ENCODE peak calls at places on chromosome 5, in eight cellular contexts. One of them, this sample, is unnamed.

GRCh38 chr5:138282918-138283742 is 8.7 kb upstream of the GFRA3 start:
- DNase-seq in pancreas: peak; percentile 24
- DNase-seq in H9: peak; percentile 70
- DNase-seq in tibial nerve: peak; percentile 36
- DNase-seq in CD4-positive, alpha-beta T cell: no peak
- DNase-seq in IMR-90: peak; percentile 67
- DNase-seq in HepG2: peak; percentile 68
- DNase-seq in left ventricle myocardium inferior: peak; percentile 20
- DNase-seq in this sample: no peak

GRCh38 chr5:148585988-148586387 is 68.3 kb downstream of the HTR4 start:
- DNase-seq in pancreas: no peak
- DNase-seq in H9: no peak
- DNase-seq in tibial nerve: no peak
- DNase-seq in CD4-positive, alpha-beta T cell: no peak
- DNase-seq in IMR-90: no peak
- DNase-seq in HepG2: no peak
- DNase-seq in left ventricle myocardium inferior: no peak
- DNase-seq in this sample: no peak

GRCh38 chr5:68872088-68872842 is 221.5 kb upstream of the SLC30A5 start:
- DNase-seq in pancreas: no peak
- DNase-seq in H9: no peak
- DNase-seq in tibial nerve: no peak
- DNase-seq in CD4-positive, alpha-beta T cell: no peak
- DNase-seq in IMR-90: no peak
- DNase-seq in HepG2: no peak
- DNase-seq in left ventricle myocardium inferior: no peak
- DNase-seq in this sample: no peak

GRCh38 chr5:164354138-164354751 is 848.8 kb downstream of the MAT2B start:
- DNase-seq in pancreas: no peak
- DNase-seq in H9: no peak
- DNase-seq in tibial nerve: no peak
- DNase-seq in CD4-positive, alpha-beta T cell: no peak
- DNase-seq in IMR-90: no peak
- DNase-seq in HepG2: no peak
- DNase-seq in left ventricle myocardium inferior: no peak
- DNase-seq in this sample: no peak

GRCh38 chr5:136108131-136108739 is 24.4 kb upstream of the SMAD5 start:
- DNase-seq in pancreas: no peak
- DNase-seq in H9: no peak
- DNase-seq in tibial nerve: no peak
- DNase-seq in CD4-positive, alpha-beta T cell: no peak
- DNase-seq in IMR-90: no peak
- DNase-seq in HepG2: no peak
- DNase-seq in left ventricle myocardium inferior: no peak
- DNase-seq in this sample: no peak

GRCh38 chr5:168329302-168329701 is 37.9 kb downstream of the WWC1 start:
- DNase-seq in pancreas: no peak
- DNase-seq in H9: peak; percentile 24
- DNase-seq in tibial nerve: no peak
- DNase-seq in CD4-positive, alpha-beta T cell: no peak
- DNase-seq in IMR-90: peak; percentile 35
- DNase-seq in HepG2: peak; percentile 29
- DNase-seq in left ventricle myocardium inferior: no peak
- DNase-seq in this sample: no peak

GRCh38 chr5:141846031-141846430 is 32.2 kb downstream of the PCDH1 start:
- DNase-seq in pancreas: no peak
- DNase-seq in H9: peak; percentile 65
- DNase-seq in tibial nerve: no peak
- DNase-seq in CD4-positive, alpha-beta T cell: no peak
- DNase-seq in IMR-90: peak; percentile 85
- DNase-seq in HepG2: no peak
- DNase-seq in left ventricle myocardium inferior: no peak
- DNase-seq in this sample: no peak

GRCh38 chr5:55421074-55421529 is 113.3 kb downstream of the MTREX start:
- DNase-seq in pancreas: no peak
- DNase-seq in H9: no peak
- DNase-seq in tibial nerve: no peak
- DNase-seq in CD4-positive, alpha-beta T cell: no peak
- DNase-seq in IMR-90: peak; percentile 63
- DNase-seq in HepG2: no peak
- DNase-seq in left ventricle myocardium inferior: no peak
- DNase-seq in this sample: no peak

GRCh38 chr5:124411089-124411488 is 335.4 kb downstream of the ZNF608 start:
- DNase-seq in pancreas: no peak
- DNase-seq in H9: no peak
- DNase-seq in tibial nerve: no peak
- DNase-seq in CD4-positive, alpha-beta T cell: no peak
- DNase-seq in IMR-90: peak; percentile 44
- DNase-seq in HepG2: no peak
- DNase-seq in left ventricle myocardium inferior: no peak
- DNase-seq in this sample: no peak

GRCh38 chr5:93602261-93603149 is 19.5 kb downstream of the NR2F1 start:
- DNase-seq in pancreas: no peak
- DNase-seq in H9: peak; percentile 71
- DNase-seq in tibial nerve: no peak
- DNase-seq in CD4-positive, alpha-beta T cell: no peak
- DNase-seq in IMR-90: peak; percentile 33
- DNase-seq in HepG2: no peak
- DNase-seq in left ventricle myocardium inferior: no peak
- DNase-seq in this sample: no peak

GRCh38 chr5:17785774-17786173 is 151.5 kb downstream of the TAF11L14 start:
- DNase-seq in pancreas: no peak
- DNase-seq in H9: peak; percentile 47
- DNase-seq in tibial nerve: no peak
- DNase-seq in CD4-positive, alpha-beta T cell: no peak
- DNase-seq in IMR-90: no peak
- DNase-seq in HepG2: no peak
- DNase-seq in left ventricle myocardium inferior: no peak
- DNase-seq in this sample: no peak

GRCh38 chr5:90898330-90899013 is 339.9 kb downstream of the ADGRV1 start:
- DNase-seq in pancreas: no peak
- DNase-seq in H9: no peak
- DNase-seq in tibial nerve: no peak
- DNase-seq in CD4-positive, alpha-beta T cell: no peak
- DNase-seq in IMR-90: peak; percentile 8
- DNase-seq in HepG2: no peak
- DNase-seq in left ventricle myocardium inferior: no peak
- DNase-seq in this sample: no peak

GRCh38 chr5:149804478-149805450 is 74.7 kb downstream of the PPARGC1B start:
- DNase-seq in pancreas: no peak
- DNase-seq in H9: no peak
- DNase-seq in tibial nerve: no peak
- DNase-seq in CD4-positive, alpha-beta T cell: no peak
- DNase-seq in IMR-90: no peak
- DNase-seq in HepG2: no peak
- DNase-seq in left ventricle myocardium inferior: no peak
- DNase-seq in this sample: no peak

GRCh38 chr5:172383231-172383802 is 71.0 kb downstream of the SH3PXD2B start:
- DNase-seq in pancreas: peak; percentile 59
- DNase-seq in H9: no peak
- DNase-seq in tibial nerve: no peak
- DNase-seq in CD4-positive, alpha-beta T cell: no peak
- DNase-seq in IMR-90: peak; percentile 81
- DNase-seq in HepG2: peak; percentile 92
- DNase-seq in left ventricle myocardium inferior: no peak
- DNase-seq in this sample: no peak

GRCh38 chr5:176850371-176851245 is 40.2 kb downstream of the UNC5A start:
- DNase-seq in pancreas: no peak
- DNase-seq in H9: no peak
- DNase-seq in tibial nerve: no peak
- DNase-seq in CD4-positive, alpha-beta T cell: no peak
- DNase-seq in IMR-90: no peak
- DNase-seq in HepG2: no peak
- DNase-seq in left ventricle myocardium inferior: no peak
- DNase-seq in this sample: no peak

GRCh38 chr5:140398379-140398811 is 3.2 kb upstream of the ANKHD1 start:
- DNase-seq in pancreas: no peak
- DNase-seq in H9: no peak
- DNase-seq in tibial nerve: no peak
- DNase-seq in CD4-positive, alpha-beta T cell: no peak
- DNase-seq in IMR-90: no peak
- DNase-seq in HepG2: peak; percentile 20
- DNase-seq in left ventricle myocardium inferior: no peak
- DNase-seq in this sample: no peak

GRCh38 chr5:140151719-140152609 is 23.0 kb upstream of the CYSTM1 start:
- DNase-seq in pancreas: no peak
- DNase-seq in H9: no peak
- DNase-seq in tibial nerve: no peak
- DNase-seq in CD4-positive, alpha-beta T cell: no peak
- DNase-seq in IMR-90: no peak
- DNase-seq in HepG2: no peak
- DNase-seq in left ventricle myocardium inferior: no peak
- DNase-seq in this sample: no peak

GRCh38 chr5:134524826-134525686 is at the start of gene JADE2:
- DNase-seq in pancreas: peak; percentile 86
- DNase-seq in H9: peak; percentile 57
- DNase-seq in tibial nerve: peak; percentile 64
- DNase-seq in CD4-positive, alpha-beta T cell: peak; percentile 85
- DNase-seq in IMR-90: peak; percentile 68
- DNase-seq in HepG2: peak; percentile 40
- DNase-seq in left ventricle myocardium inferior: peak; percentile 73
- DNase-seq in this sample: peak; percentile 79

GRCh38 chr5:135999396-136000139 is 29.2 kb upstream of the TGFBI start:
- DNase-seq in pancreas: no peak
- DNase-seq in H9: no peak
- DNase-seq in tibial nerve: no peak
- DNase-seq in CD4-positive, alpha-beta T cell: no peak
- DNase-seq in IMR-90: peak; percentile 97
- DNase-seq in HepG2: no peak
- DNase-seq in left ventricle myocardium inferior: no peak
- DNase-seq in this sample: no peak

GRCh38 chr5:10219068-10219467 is 30.6 kb downstream of the ATPSCKMT start:
- DNase-seq in pancreas: no peak
- DNase-seq in H9: no peak
- DNase-seq in tibial nerve: no peak
- DNase-seq in CD4-positive, alpha-beta T cell: no peak
- DNase-seq in IMR-90: no peak
- DNase-seq in HepG2: no peak
- DNase-seq in left ventricle myocardium inferior: no peak
- DNase-seq in this sample: no peak
- H3K9me3 ChIP-seq in pancreas: no peaks in the 10 kb centered on the region
- H3K9me3 ChIP-seq in H9: no peaks in the 10 kb centered on the region
- H3K9me3 ChIP-seq in tibial nerve: no peaks in the 10 kb centered on the region
- H3K9me3 ChIP-seq in CD4-positive, alpha-beta T cell: no peaks in the 10 kb centered on the region
- H3K9me3 ChIP-seq in IMR-90: no peaks in the 10 kb centered on the region
- H3K9me3 ChIP-seq in HepG2: no peaks in the 10 kb centered on the region
- H3K9me3 ChIP-seq in left ventricle myocardium inferior: peaks cover 3% of the 10 kb centered on the region
- H3K9me3 ChIP-seq in this sample: no peaks in the 10 kb centered on the region

DNA sequence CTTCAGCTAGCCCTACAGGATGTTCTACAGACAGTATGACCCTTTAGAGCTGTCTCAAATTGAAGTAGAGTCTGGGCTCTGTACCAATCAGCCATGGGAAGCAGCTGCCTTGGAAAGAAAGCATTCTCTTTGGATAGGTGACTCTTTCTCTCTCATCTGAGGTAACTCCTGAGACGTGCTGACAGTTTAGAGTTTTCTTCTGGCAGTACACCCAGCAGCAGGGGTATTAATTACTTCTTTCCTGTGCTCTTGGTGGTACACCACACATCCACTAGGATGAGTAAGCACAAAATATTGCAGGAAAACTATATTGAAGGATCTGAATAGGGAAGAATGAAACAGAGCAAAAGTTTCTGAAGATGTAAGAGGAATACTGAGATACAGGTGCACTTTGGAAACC is 329.5 kb upstream of the RGMB start:
- DNase-seq in pancreas: no peak
- DNase-seq in H9: no peak
- DNase-seq in tibial nerve: no peak
- DNase-seq in CD4-positive, alpha-beta T cell: no peak
- DNase-seq in IMR-90: no peak
- DNase-seq in HepG2: no peak
- DNase-seq in left ventricle myocardium inferior: no peak
- DNase-seq in this sample: no peak
- H3K9me3 ChIP-seq in pancreas: no peaks in the 10 kb centered on the region
- H3K9me3 ChIP-seq in H9: peaks cover 29% of the 10 kb centered on the region
- H3K9me3 ChIP-seq in tibial nerve: no peaks in the 10 kb centered on the region
- H3K9me3 ChIP-seq in CD4-positive, alpha-beta T cell: peaks cover 23% of the 10 kb centered on the region
- H3K9me3 ChIP-seq in IMR-90: peaks cover 18% of the 10 kb centered on the region
- H3K9me3 ChIP-seq in HepG2: peaks cover 17% of the 10 kb centered on the region
- H3K9me3 ChIP-seq in left ventricle myocardium inferior: peaks cover 30% of the 10 kb centered on the region
- H3K9me3 ChIP-seq in this sample: no peaks in the 10 kb centered on the region

DNA sequence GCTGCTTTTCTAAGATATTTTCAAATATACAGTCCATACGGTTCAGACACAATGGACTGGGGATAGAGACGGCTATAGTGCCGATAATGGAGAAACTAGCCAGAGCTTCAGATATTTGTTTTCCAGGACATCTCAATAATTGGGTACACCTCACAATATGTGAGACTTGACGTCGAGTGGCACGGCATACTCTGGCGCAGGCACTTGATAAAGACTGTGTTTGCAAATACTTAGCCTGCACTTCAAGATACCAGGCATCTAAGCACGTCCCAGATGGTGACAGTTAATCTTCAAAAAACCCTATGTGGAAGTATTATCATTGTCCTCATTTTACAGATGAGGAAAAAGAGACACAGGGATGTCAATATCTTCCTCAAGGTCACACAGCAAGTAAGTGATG is 48.5 kb downstream of the SEMA5A start:
- DNase-seq in pancreas: no peak
- DNase-seq in H9: no peak
- DNase-seq in tibial nerve: no peak
- DNase-seq in CD4-positive, alpha-beta T cell: no peak
- DNase-seq in IMR-90: no peak
- DNase-seq in HepG2: no peak
- DNase-seq in left ventricle myocardium inferior: no peak
- DNase-seq in this sample: no peak
- H3K9me3 ChIP-seq in pancreas: no peaks in the 10 kb centered on the region
- H3K9me3 ChIP-seq in H9: no peaks in the 10 kb centered on the region
- H3K9me3 ChIP-seq in tibial nerve: no peaks in the 10 kb centered on the region
- H3K9me3 ChIP-seq in CD4-positive, alpha-beta T cell: no peaks in the 10 kb centered on the region
- H3K9me3 ChIP-seq in IMR-90: no peaks in the 10 kb centered on the region
- H3K9me3 ChIP-seq in HepG2: no peaks in the 10 kb centered on the region
- H3K9me3 ChIP-seq in left ventricle myocardium inferior: no peaks in the 10 kb centered on the region
- H3K9me3 ChIP-seq in this sample: no peaks in the 10 kb centered on the region

GRCh38 chr5:2529371-2530100 is 221.9 kb downstream of the IRX2 start:
- DNase-seq in pancreas: no peak
- DNase-seq in H9: no peak
- DNase-seq in tibial nerve: no peak
- DNase-seq in CD4-positive, alpha-beta T cell: no peak
- DNase-seq in IMR-90: no peak
- DNase-seq in HepG2: no peak
- DNase-seq in left ventricle myocardium inferior: no peak
- DNase-seq in this sample: no peak
- H3K9me3 ChIP-seq in pancreas: no peaks in the 10 kb centered on the region
- H3K9me3 ChIP-seq in H9: peaks cover 4% of the 10 kb centered on the region
- H3K9me3 ChIP-seq in tibial nerve: no peaks in the 10 kb centered on the region
- H3K9me3 ChIP-seq in CD4-positive, alpha-beta T cell: no peaks in the 10 kb centered on the region
- H3K9me3 ChIP-seq in IMR-90: peaks cover 36% of the 10 kb centered on the region
- H3K9me3 ChIP-seq in HepG2: peaks cover 18% of the 10 kb centered on the region
- H3K9me3 ChIP-seq in left ventricle myocardium inferior: peaks cover 12% of the 10 kb centered on the region
- H3K9me3 ChIP-seq in this sample: no peaks in the 10 kb centered on the region

This sample was measured in T-helper 17 cell.